ENCODE peak calls at places on chromosomes 6 and 20, in four cellular contexts. P is tibial nerve, H is GM06990, I is MM.1S. K is an unnamed sample. For H3K36me3, the result is how much of the 10 kb centered on the place peaks cover.

GRCh38 chr20:23475395-23475794 is 15.5 kb upstream of the CST8 start:
- DNase-seq in P (no peak), H (no peak), I (no peak), K (no peak)

GRCh38 chr20:58868795-58869194 is 16.3 kb downstream of the GNAS start:
- DNase-seq in P (no peak), H (no peak), I (no peak), K (no peak)

GRCh38 chr6:9563996-9564395 is 850.9 kb downstream of the TFAP2A start:
- DNase-seq in P (no peak), H (no peak), I (no peak), K (no peak)

GRCh38 chr6:157036245-157036681 is 259.1 kb downstream of the ARID1B start:
- DNase-seq in P (no peak), H (no peak), I (no peak), K (no peak)

GRCh38 chr20:62542862-62543261 is 67.1 kb upstream of the GATA5 start:
- DNase-seq in P (no peak), H (no peak), I (no peak), K (no peak)

GRCh38 chr20:59253325-59253724 is 47.1 kb upstream of the EDN3 start:
- DNase-seq in P (no peak), H (no peak), I (peak), K (no peak)

GRCh38 chr20:6606651-6607050 is 160.8 kb upstream of the BMP2 start:
- DNase-seq in P (no peak), H (no peak), I (no peak), K (no peak)

GRCh38 chr6:72535124-72535523 is 86.7 kb upstream of the KCNQ5 start:
- DNase-seq in P (no peak), H (no peak), I (no peak), K (no peak)

GRCh38 chr6:44310241-44310640 is 2.9 kb downstream of the AARS2 start:
- DNase-seq in P (no peak), H (no peak), I (no peak), K (no peak)
- H3K36me3 ChIP-seq in P (under half), H (under half), I (under half), K (under half)

GRCh38 chr6:17630511-17631073 is 30.5 kb downstream of the FAM8A1 start:
- DNase-seq in P (peak), H (no peak), I (no peak), K (no peak)
- H3K36me3 ChIP-seq in P (under half), H (under half), I (under half), K (under half)

DNA sequence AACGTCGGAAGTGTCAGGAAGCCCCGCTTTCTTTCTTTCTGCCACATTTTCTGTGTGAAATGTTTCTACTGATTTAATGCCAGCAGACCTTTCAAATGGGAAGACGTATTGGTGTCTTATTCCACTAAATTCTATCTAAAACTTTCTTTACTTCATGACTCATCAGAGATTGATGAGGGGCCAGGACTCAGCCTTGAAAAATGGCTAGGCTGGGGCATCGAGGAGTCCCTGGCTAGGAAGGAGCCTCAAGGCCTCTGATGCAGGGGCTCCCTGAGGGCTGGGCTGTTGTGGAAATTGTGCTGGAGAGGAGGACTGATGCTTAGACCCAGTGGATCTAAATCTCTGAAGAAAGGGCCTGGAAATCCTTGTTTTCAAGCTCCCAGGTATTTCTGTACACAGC is 192.8 kb upstream of the PDE10A start:
- DNase-seq in P (no peak), H (no peak), I (no peak), K (no peak)
- H3K36me3 ChIP-seq in P (under half), H (under half), I (under half), K (under half)

DNA sequence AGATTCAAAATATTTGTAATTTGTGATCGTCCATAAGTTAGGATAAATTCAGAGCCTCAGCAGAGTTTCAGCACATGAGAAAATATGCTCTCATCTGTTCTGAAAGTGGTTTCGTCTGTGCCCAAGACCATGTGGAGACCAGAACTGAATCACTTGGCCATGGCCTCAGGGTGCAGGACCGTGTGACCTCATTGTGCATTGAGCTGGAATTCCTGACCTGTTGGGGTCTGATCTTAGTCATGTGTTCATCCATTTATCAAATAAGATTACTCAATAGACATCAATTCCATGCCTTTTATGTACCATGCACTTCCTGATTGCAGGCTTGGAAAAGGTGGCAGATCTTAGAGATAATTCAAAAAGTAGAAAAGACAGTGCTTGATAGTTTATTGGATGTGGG is 680.5 kb downstream of the QKI start:
- DNase-seq in P (no peak), H (no peak), I (no peak), K (no peak)
- H3K36me3 ChIP-seq in P (under half), H (under half), I (under half), K (under half)

GRCh38 chr20:25538838-25539665 is 46.3 kb downstream of the NINL start:
- DNase-seq in P (no peak), H (no peak), I (no peak), K (peak)
- H3K36me3 ChIP-seq in P (under half), H (under half), I (under half), K (under half)

DNA sequence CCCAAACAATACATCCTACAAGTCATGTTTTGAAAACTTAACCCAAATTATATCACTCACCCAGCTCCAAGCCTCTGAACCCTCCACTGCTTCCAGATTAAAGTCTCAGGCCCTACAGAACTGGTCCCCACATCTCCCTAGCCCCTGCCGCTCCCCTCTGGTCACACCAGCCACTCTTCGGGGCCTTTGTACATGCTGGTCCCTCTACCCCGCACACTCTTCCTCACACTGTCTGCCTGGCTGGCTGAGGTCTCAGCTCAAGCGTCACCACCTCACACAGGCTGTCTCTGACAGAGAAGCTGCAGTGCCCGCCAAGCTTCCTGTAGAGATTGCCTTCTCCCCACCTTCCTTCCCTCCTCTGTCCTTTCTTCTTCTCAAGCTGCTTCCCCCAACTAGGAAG is 192.4 kb downstream of the PREX1 start:
- DNase-seq in P (no peak), H (no peak), I (no peak), K (no peak)
- H3K36me3 ChIP-seq in P (under half), H (half or more), I (under half), K (under half)

DNA sequence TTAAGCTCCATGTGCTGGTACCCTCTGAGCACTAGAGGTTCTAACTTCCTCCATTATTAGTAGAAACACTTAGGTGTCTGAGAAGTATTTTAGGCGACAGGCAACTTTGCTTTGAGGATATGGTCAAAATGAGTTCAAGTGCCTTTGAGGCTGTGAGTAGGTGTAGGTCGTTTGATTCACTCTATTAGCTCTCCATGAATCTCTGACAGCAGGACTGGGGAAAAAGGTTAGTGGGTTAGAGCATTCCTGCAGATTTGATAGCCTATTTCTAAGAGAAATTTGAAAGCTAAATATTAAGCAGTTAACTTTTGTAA is 45.9 kb downstream of the IGF2R start:
- DNase-seq in P (no peak), H (no peak), I (no peak), K (no peak)
- H3K36me3 ChIP-seq in P (under half), H (under half), I (under half), K (under half)

GRCh38 chr6:152978058-152978457 is 4.8 kb downstream of the FBXO5 start:
- DNase-seq in P (no peak), H (no peak), I (no peak), K (no peak)

GRCh38 chr6:152981219-152981618 is 1.6 kb downstream of the FBXO5 start:
- DNase-seq in P (no peak), H (no peak), I (no peak), K (no peak)

GRCh38 chr6:152976749-152977148 is 6.1 kb downstream of the FBXO5 start:
- DNase-seq in P (no peak), H (no peak), I (no peak), K (no peak)

GRCh38 chr6:152980656-152981055 is 2.2 kb downstream of the FBXO5 start:
- DNase-seq in P (no peak), H (no peak), I (no peak), K (no peak)

DNA sequence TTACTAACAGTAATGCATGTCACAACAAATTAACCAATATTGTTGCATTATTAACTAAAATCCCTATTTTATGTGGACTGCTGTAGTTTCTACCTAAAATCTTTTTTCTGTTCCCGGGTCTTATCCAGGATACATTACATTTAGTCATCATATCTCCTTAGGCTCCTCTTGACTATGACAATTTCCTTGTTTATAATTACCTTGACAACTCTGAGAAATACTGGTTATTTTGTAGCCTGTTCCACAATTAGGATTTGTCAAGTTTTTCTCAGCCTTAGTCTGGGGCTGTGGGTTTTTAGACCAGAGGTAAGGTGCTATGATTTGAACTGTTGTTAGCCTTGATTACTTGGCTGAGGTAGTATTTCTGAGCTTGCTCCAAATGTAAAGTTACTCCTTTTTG is 3.7 kb downstream of the FBXO5 start:
- DNase-seq in P (no peak), H (no peak), I (no peak), K (no peak)
- H3K36me3 ChIP-seq in P (under half), H (under half), I (under half), K (under half)

K was measured in H7.